ENCODE peak calls at places on chromosomes 11 and 22, in six cellular contexts. One of them, this sample, is unnamed.

GRCh38 chr22:28989484-28989883 is 72.1 kb downstream of the C22orf31 start:
- DNase-seq in A549: no peak
- DNase-seq in right lobe of liver: no peak
- DNase-seq in lower leg skin: no peak
- DNase-seq in GM12891: no peak
- DNase-seq in body of pancreas: no peak
- DNase-seq in this sample: no peak

GRCh38 chr11:18314794-18315523 is 7.0 kb downstream of the HPS5 start:
- DNase-seq in A549: no peak
- DNase-seq in right lobe of liver: no peak
- DNase-seq in lower leg skin: no peak
- DNase-seq in GM12891: no peak
- DNase-seq in body of pancreas: no peak
- DNase-seq in this sample: no peak

GRCh38 chr11:32886180-32886579 is 6.4 kb upstream of the QSER1 start:
- DNase-seq in A549: no peak
- DNase-seq in right lobe of liver: no peak
- DNase-seq in lower leg skin: no peak
- DNase-seq in GM12891: no peak
- DNase-seq in body of pancreas: no peak
- DNase-seq in this sample: no peak

GRCh38 chr22:43017525-43018290 is 2.8 kb upstream of the PACSIN2 start:
- DNase-seq in A549: no peak
- DNase-seq in right lobe of liver: no peak
- DNase-seq in lower leg skin: no peak
- DNase-seq in GM12891: no peak
- DNase-seq in body of pancreas: no peak
- DNase-seq in this sample: no peak

GRCh38 chr11:10597877-10598341 is 29.4 kb upstream of the LYVE1 start:
- DNase-seq in A549: no peak
- DNase-seq in right lobe of liver: no peak
- DNase-seq in lower leg skin: peak; percentile 12
- DNase-seq in GM12891: no peak
- DNase-seq in body of pancreas: peak; percentile 20
- DNase-seq in this sample: no peak

GRCh38 chr22:43985532-43985931 is 30.3 kb downstream of the SAMM50 start:
- DNase-seq in A549: no peak
- DNase-seq in right lobe of liver: no peak
- DNase-seq in lower leg skin: no peak
- DNase-seq in GM12891: no peak
- DNase-seq in body of pancreas: no peak
- DNase-seq in this sample: no peak

GRCh38 chr22:20666560-20666959 is 107.4 kb upstream of the SERPIND1 start:
- DNase-seq in A549: no peak
- DNase-seq in right lobe of liver: no peak
- DNase-seq in lower leg skin: no peak
- DNase-seq in GM12891: no peak
- DNase-seq in body of pancreas: no peak
- DNase-seq in this sample: no peak

GRCh38 chr11:13284776-13285588 is 7.4 kb downstream of the BMAL1 start:
- DNase-seq in A549: no peak
- DNase-seq in right lobe of liver: no peak
- DNase-seq in lower leg skin: no peak
- DNase-seq in GM12891: no peak
- DNase-seq in body of pancreas: no peak
- DNase-seq in this sample: no peak

GRCh38 chr11:10640308-10640707 is 53.2 kb downstream of the IRAG1 start:
- DNase-seq in A549: no peak
- DNase-seq in right lobe of liver: no peak
- DNase-seq in lower leg skin: no peak
- DNase-seq in GM12891: no peak
- DNase-seq in body of pancreas: no peak
- DNase-seq in this sample: no peak

GRCh38 chr11:121741954-121742361 is 289.2 kb upstream of the SORL1-AS1 start:
- DNase-seq in A549: no peak
- DNase-seq in right lobe of liver: no peak
- DNase-seq in lower leg skin: peak; percentile 30
- DNase-seq in GM12891: no peak
- DNase-seq in body of pancreas: peak; percentile 46
- DNase-seq in this sample: no peak

GRCh38 chr11:61879152-61879551 is 12.2 kb downstream of the FADS3 start:
- DNase-seq in A549: no peak
- DNase-seq in right lobe of liver: no peak
- DNase-seq in lower leg skin: no peak
- DNase-seq in GM12891: no peak
- DNase-seq in body of pancreas: no peak
- DNase-seq in this sample: no peak

GRCh38 chr11:8689726-8690255 is 7.2 kb downstream of the RPL27A start:
- DNase-seq in A549: no peak
- DNase-seq in right lobe of liver: no peak
- DNase-seq in lower leg skin: no peak
- DNase-seq in GM12891: no peak
- DNase-seq in body of pancreas: no peak
- DNase-seq in this sample: no peak

GRCh38 chr11:20762112-20762511 is 92.7 kb downstream of the NELL1 start:
- DNase-seq in A549: no peak
- DNase-seq in right lobe of liver: no peak
- DNase-seq in lower leg skin: no peak
- DNase-seq in GM12891: no peak
- DNase-seq in body of pancreas: no peak
- DNase-seq in this sample: no peak

GRCh38 chr22:48923909-48924475 is 903.7 kb downstream of the BRD1 start:
- DNase-seq in A549: no peak
- DNase-seq in right lobe of liver: no peak
- DNase-seq in lower leg skin: no peak
- DNase-seq in GM12891: no peak
- DNase-seq in body of pancreas: no peak
- DNase-seq in this sample: no peak

GRCh38 chr11:12287374-12288211 is 89.8 kb upstream of the PARVA start:
- DNase-seq in A549: peak; percentile 97
- DNase-seq in right lobe of liver: no peak
- DNase-seq in lower leg skin: peak; percentile 30
- DNase-seq in GM12891: no peak
- DNase-seq in body of pancreas: peak; percentile 52
- DNase-seq in this sample: no peak

GRCh38 chr11:1453611-1454386 is 32.8 kb downstream of the MOB2 start:
- DNase-seq in A549: no peak
- DNase-seq in right lobe of liver: no peak
- DNase-seq in lower leg skin: no peak
- DNase-seq in GM12891: peak; percentile 86
- DNase-seq in body of pancreas: no peak
- DNase-seq in this sample: peak; percentile 14

GRCh38 chr11:69000831-69001245 is 12.2 kb downstream of the MRGPRF start:
- DNase-seq in A549: peak; percentile 60
- DNase-seq in right lobe of liver: peak; percentile 72
- DNase-seq in lower leg skin: no peak
- DNase-seq in GM12891: no peak
- DNase-seq in body of pancreas: peak; percentile 55
- DNase-seq in this sample: no peak

DNA sequence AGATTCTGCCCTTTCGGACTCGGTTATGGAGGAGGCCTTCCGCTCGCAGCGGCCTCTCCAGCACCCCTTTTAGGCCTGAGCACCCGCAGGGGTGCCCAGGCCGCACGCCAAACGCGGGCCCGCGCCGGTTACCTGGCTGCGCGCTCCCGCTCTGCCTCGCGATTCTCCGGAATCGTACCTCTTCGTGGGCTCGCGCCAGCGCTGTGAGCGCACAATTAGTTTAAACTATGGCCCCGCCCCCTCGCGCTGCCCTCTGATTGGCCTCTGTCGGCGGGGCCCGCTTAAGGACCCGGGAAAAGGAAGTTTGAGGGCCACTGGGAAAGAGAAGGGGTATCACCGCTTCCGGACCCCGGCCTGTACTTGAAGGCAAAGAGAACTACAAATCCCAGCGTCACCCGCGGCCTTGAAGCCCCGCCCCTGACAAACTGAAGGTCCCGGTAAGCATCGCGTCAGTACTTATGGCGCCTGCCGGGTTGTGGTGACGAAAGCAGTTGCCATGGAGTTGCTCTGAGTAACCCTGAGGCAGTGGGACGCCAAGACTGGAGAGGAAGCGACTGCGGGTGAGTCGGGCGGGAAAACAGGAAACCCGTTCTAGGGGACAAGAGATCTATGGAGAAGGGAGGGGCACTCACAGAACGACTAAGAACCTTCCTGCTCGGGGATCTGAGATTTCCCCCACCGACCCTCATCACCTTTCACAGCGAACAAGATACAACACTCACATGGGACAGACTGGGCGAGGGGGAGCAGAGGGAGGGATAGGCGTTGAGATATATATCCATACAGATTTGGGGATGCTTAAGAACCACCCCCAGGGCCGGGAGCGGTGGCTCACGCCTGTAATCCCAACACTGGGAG is at the start of the genes LRRC51 and NUMA1:
- DNase-seq in A549: peak; percentile 91
- DNase-seq in right lobe of liver: peak; percentile 99
- DNase-seq in lower leg skin: peak; percentile 100
- DNase-seq in GM12891: peak; percentile 77
- DNase-seq in body of pancreas: peak; percentile 100
- DNase-seq in this sample: peak; percentile 100
- TF ChIP-seq POLR2A in A549: peak; percentile 54
- TF ChIP-seq POLR2A in right lobe of liver: peak; percentile 37
- TF ChIP-seq POLR2A in lower leg skin: peak; percentile 19
- TF ChIP-seq POLR2A in GM12891: peak; percentile 43
- TF ChIP-seq POLR2A in body of pancreas: no peak
- TF ChIP-seq POLR2A in this sample: peak; percentile 81

GRCh38 chr22:37351268-37351667 is 69.0 kb downstream of the CYTH4 start:
- DNase-seq in A549: no peak
- DNase-seq in right lobe of liver: no peak
- DNase-seq in lower leg skin: no peak
- DNase-seq in GM12891: no peak
- DNase-seq in body of pancreas: no peak
- DNase-seq in this sample: no peak
- TF ChIP-seq POLR2A in A549: no peak
- TF ChIP-seq POLR2A in right lobe of liver: no peak
- TF ChIP-seq POLR2A in lower leg skin: no peak
- TF ChIP-seq POLR2A in GM12891: no peak
- TF ChIP-seq POLR2A in body of pancreas: no peak
- TF ChIP-seq POLR2A in this sample: no peak

GRCh38 chr11:34850339-34850738 is 65.8 kb downstream of the APIP start:
- DNase-seq in A549: no peak
- DNase-seq in right lobe of liver: no peak
- DNase-seq in lower leg skin: no peak
- DNase-seq in GM12891: no peak
- DNase-seq in body of pancreas: no peak
- DNase-seq in this sample: no peak

GRCh38 chr11:34839969-34840368 is 76.2 kb downstream of the APIP start:
- DNase-seq in A549: no peak
- DNase-seq in right lobe of liver: no peak
- DNase-seq in lower leg skin: no peak
- DNase-seq in GM12891: no peak
- DNase-seq in body of pancreas: no peak
- DNase-seq in this sample: no peak

GRCh38 chr11:34846467-34846866 is 69.7 kb downstream of the APIP start:
- DNase-seq in A549: no peak
- DNase-seq in right lobe of liver: no peak
- DNase-seq in lower leg skin: no peak
- DNase-seq in GM12891: no peak
- DNase-seq in body of pancreas: no peak
- DNase-seq in this sample: no peak

GRCh38 chr11:34840736-34841386 is 75.3 kb downstream of the APIP start:
- DNase-seq in A549: no peak
- DNase-seq in right lobe of liver: no peak
- DNase-seq in lower leg skin: no peak
- DNase-seq in GM12891: peak; percentile 17
- DNase-seq in body of pancreas: peak; percentile 51
- DNase-seq in this sample: peak; percentile 44

GRCh38 chr11:34844466-34845112 is 71.6 kb downstream of the APIP start:
- DNase-seq in A549: no peak
- DNase-seq in right lobe of liver: no peak
- DNase-seq in lower leg skin: no peak
- DNase-seq in GM12891: no peak
- DNase-seq in body of pancreas: no peak
- DNase-seq in this sample: no peak
- TF ChIP-seq POLR2A in A549: no peak
- TF ChIP-seq POLR2A in right lobe of liver: no peak
- TF ChIP-seq POLR2A in lower leg skin: no peak
- TF ChIP-seq POLR2A in GM12891: no peak
- TF ChIP-seq POLR2A in body of pancreas: no peak
- TF ChIP-seq POLR2A in this sample: no peak

GRCh38 chr22:22508274-22509176 is at the start of gene ZNF280B:
- DNase-seq in A549: peak; percentile 44
- DNase-seq in right lobe of liver: peak; percentile 64
- DNase-seq in lower leg skin: no peak
- DNase-seq in GM12891: peak; percentile 85
- DNase-seq in body of pancreas: peak; percentile 77
- DNase-seq in this sample: peak; percentile 88
- TF ChIP-seq POLR2A in A549: peak; percentile 59
- TF ChIP-seq POLR2A in right lobe of liver: no peak
- TF ChIP-seq POLR2A in lower leg skin: no peak
- TF ChIP-seq POLR2A in GM12891: peak; percentile 38
- TF ChIP-seq POLR2A in body of pancreas: peak; percentile 14
- TF ChIP-seq POLR2A in this sample: no peak

GRCh38 chr11:111368285-111368560 is 10.9 kb downstream of the POU2AF1 start:
- DNase-seq in A549: no peak
- DNase-seq in right lobe of liver: no peak
- DNase-seq in lower leg skin: no peak
- DNase-seq in GM12891: no peak
- DNase-seq in body of pancreas: no peak
- DNase-seq in this sample: no peak
- TF ChIP-seq POLR2A in A549: no peak
- TF ChIP-seq POLR2A in right lobe of liver: no peak
- TF ChIP-seq POLR2A in lower leg skin: no peak
- TF ChIP-seq POLR2A in GM12891: peak; percentile 57
- TF ChIP-seq POLR2A in body of pancreas: no peak
- TF ChIP-seq POLR2A in this sample: no peak

GRCh38 chr22:30635273-30636225 is at the start of gene SLC35E4:
- DNase-seq in A549: peak; percentile 71
- DNase-seq in right lobe of liver: peak; percentile 96
- DNase-seq in lower leg skin: peak; percentile 92
- DNase-seq in GM12891: peak; percentile 93
- DNase-seq in body of pancreas: peak; percentile 94
- DNase-seq in this sample: peak; percentile 96
- TF ChIP-seq POLR2A in A549: peak; percentile 70
- TF ChIP-seq POLR2A in right lobe of liver: peak; percentile 59
- TF ChIP-seq POLR2A in lower leg skin: no peak
- TF ChIP-seq POLR2A in GM12891: no peak
- TF ChIP-seq POLR2A in body of pancreas: peak; percentile 80
- TF ChIP-seq POLR2A in this sample: peak; percentile 35

GRCh38 chr11:14358729-14359439 is at the start of gene RRAS2:
- DNase-seq in A549: peak; percentile 70
- DNase-seq in right lobe of liver: peak; percentile 86
- DNase-seq in lower leg skin: peak; percentile 54
- DNase-seq in GM12891: peak; percentile 75
- DNase-seq in body of pancreas: peak; percentile 78
- DNase-seq in this sample: peak; percentile 76

GRCh38 chr11:14360976-14361375 is 2.0 kb upstream of the RRAS2 start:
- DNase-seq in A549: no peak
- DNase-seq in right lobe of liver: no peak
- DNase-seq in lower leg skin: no peak
- DNase-seq in GM12891: no peak
- DNase-seq in body of pancreas: no peak
- DNase-seq in this sample: no peak

GRCh38 chr11:14356342-14356741 is 2.6 kb downstream of the RRAS2 start:
- DNase-seq in A549: no peak
- DNase-seq in right lobe of liver: no peak
- DNase-seq in lower leg skin: no peak
- DNase-seq in GM12891: no peak
- DNase-seq in body of pancreas: no peak
- DNase-seq in this sample: no peak

GRCh38 chr11:14359573-14360031 is 619 bp upstream of the RRAS2 start:
- DNase-seq in A549: no peak
- DNase-seq in right lobe of liver: no peak
- DNase-seq in lower leg skin: no peak
- DNase-seq in GM12891: no peak
- DNase-seq in body of pancreas: no peak
- DNase-seq in this sample: no peak

GRCh38 chr11:14357843-14358728 is 897 bp downstream of the RRAS2 start:
- DNase-seq in A549: peak; percentile 58
- DNase-seq in right lobe of liver: peak; percentile 67
- DNase-seq in lower leg skin: no peak
- DNase-seq in GM12891: peak; percentile 32
- DNase-seq in body of pancreas: peak; percentile 69
- DNase-seq in this sample: peak; percentile 55
- TF ChIP-seq POLR2A in A549: peak; percentile 8
- TF ChIP-seq POLR2A in right lobe of liver: no peak
- TF ChIP-seq POLR2A in lower leg skin: no peak
- TF ChIP-seq POLR2A in GM12891: no peak
- TF ChIP-seq POLR2A in body of pancreas: peak; percentile 51
- TF ChIP-seq POLR2A in this sample: no peak

This sample was measured in erythroblast.